ENCODE peak calls at places on chromosomes 11 and 22, in ten cellular contexts. One of them, this sample, is unnamed.

GRCh38 chr11:128622137-128622523 is 34.8 kb upstream of the ETS1 start:
- DNase-seq in uterus: peak
- DNase-seq in NCI-H460: no peak
- DNase-seq in neural crest cell: no peak
- DNase-seq in activated CD8-positive, alpha-beta memory T cell treated with anti-CD3 and anti-CD28 coated beads for 24 hours: no peak
- DNase-seq in substantia nigra: no peak
- DNase-seq in neuronal stem cell: no peak
- DNase-seq in cardiac fibroblast: no peak
- DNase-seq in HEK293T: no peak
- DNase-seq in HuH-7: no peak
- DNase-seq in this sample: no peak

GRCh38 chr22:30605449-30606110 is 1.4 kb upstream of the TCN2 start:
- DNase-seq in uterus: peak
- DNase-seq in NCI-H460: peak
- DNase-seq in neural crest cell: peak
- DNase-seq in activated CD8-positive, alpha-beta memory T cell treated with anti-CD3 and anti-CD28 coated beads for 24 hours: peak
- DNase-seq in substantia nigra: peak
- DNase-seq in neuronal stem cell: no peak
- DNase-seq in cardiac fibroblast: peak
- DNase-seq in HEK293T: peak
- DNase-seq in HuH-7: peak
- DNase-seq in this sample: peak

GRCh38 chr11:11992257-11992690 is 16.2 kb downstream of the DKK3 start:
- DNase-seq in uterus: no peak
- DNase-seq in NCI-H460: no peak
- DNase-seq in neural crest cell: no peak
- DNase-seq in activated CD8-positive, alpha-beta memory T cell treated with anti-CD3 and anti-CD28 coated beads for 24 hours: peak
- DNase-seq in substantia nigra: no peak
- DNase-seq in neuronal stem cell: no peak
- DNase-seq in cardiac fibroblast: peak
- DNase-seq in HEK293T: no peak
- DNase-seq in HuH-7: peak
- DNase-seq in this sample: no peak

GRCh38 chr11:11841605-11842425 is at the start of gene USP47:
- DNase-seq in uterus: peak
- DNase-seq in NCI-H460: peak
- DNase-seq in neural crest cell: peak
- DNase-seq in activated CD8-positive, alpha-beta memory T cell treated with anti-CD3 and anti-CD28 coated beads for 24 hours: peak
- DNase-seq in substantia nigra: peak
- DNase-seq in neuronal stem cell: peak
- DNase-seq in cardiac fibroblast: peak
- DNase-seq in HEK293T: peak
- DNase-seq in HuH-7: peak
- DNase-seq in this sample: peak

GRCh38 chr11:20033806-20034205 is 126.5 kb downstream of the DBX1 start:
- DNase-seq in uterus: no peak
- DNase-seq in NCI-H460: no peak
- DNase-seq in neural crest cell: no peak
- DNase-seq in activated CD8-positive, alpha-beta memory T cell treated with anti-CD3 and anti-CD28 coated beads for 24 hours: no peak
- DNase-seq in substantia nigra: no peak
- DNase-seq in neuronal stem cell: no peak
- DNase-seq in cardiac fibroblast: no peak
- DNase-seq in HEK293T: no peak
- DNase-seq in HuH-7: no peak
- DNase-seq in this sample: no peak

GRCh38 chr11:76695767-76696166 is 25.2 kb upstream of the LRRC32 start:
- DNase-seq in uterus: no peak
- DNase-seq in NCI-H460: no peak
- DNase-seq in neural crest cell: no peak
- DNase-seq in activated CD8-positive, alpha-beta memory T cell treated with anti-CD3 and anti-CD28 coated beads for 24 hours: no peak
- DNase-seq in substantia nigra: no peak
- DNase-seq in neuronal stem cell: no peak
- DNase-seq in cardiac fibroblast: no peak
- DNase-seq in HEK293T: no peak
- DNase-seq in HuH-7: no peak
- DNase-seq in this sample: no peak

GRCh38 chr11:46367244-46367915 is 14.1 kb upstream of the MDK start:
- DNase-seq in uterus: peak
- DNase-seq in NCI-H460: no peak
- DNase-seq in neural crest cell: peak
- DNase-seq in activated CD8-positive, alpha-beta memory T cell treated with anti-CD3 and anti-CD28 coated beads for 24 hours: peak
- DNase-seq in substantia nigra: peak
- DNase-seq in neuronal stem cell: no peak
- DNase-seq in cardiac fibroblast: peak
- DNase-seq in HEK293T: peak
- DNase-seq in HuH-7: no peak
- DNase-seq in this sample: peak

GRCh38 chr11:44589301-44589700 is 23.8 kb downstream of the CD82 start:
- DNase-seq in uterus: no peak
- DNase-seq in NCI-H460: no peak
- DNase-seq in neural crest cell: no peak
- DNase-seq in activated CD8-positive, alpha-beta memory T cell treated with anti-CD3 and anti-CD28 coated beads for 24 hours: no peak
- DNase-seq in substantia nigra: no peak
- DNase-seq in neuronal stem cell: no peak
- DNase-seq in cardiac fibroblast: peak
- DNase-seq in HEK293T: no peak
- DNase-seq in HuH-7: no peak
- DNase-seq in this sample: no peak

GRCh38 chr11:79956061-79956460 is 515.2 kb upstream of the TENM4 start:
- DNase-seq in uterus: no peak
- DNase-seq in NCI-H460: no peak
- DNase-seq in neural crest cell: no peak
- DNase-seq in activated CD8-positive, alpha-beta memory T cell treated with anti-CD3 and anti-CD28 coated beads for 24 hours: no peak
- DNase-seq in substantia nigra: no peak
- DNase-seq in neuronal stem cell: no peak
- DNase-seq in cardiac fibroblast: no peak
- DNase-seq in HEK293T: no peak
- DNase-seq in HuH-7: no peak
- DNase-seq in this sample: no peak

GRCh38 chr11:69152748-69153446 is 2.8 kb upstream of the SMIM38 start:
- DNase-seq in uterus: no peak
- DNase-seq in NCI-H460: no peak
- DNase-seq in neural crest cell: no peak
- DNase-seq in activated CD8-positive, alpha-beta memory T cell treated with anti-CD3 and anti-CD28 coated beads for 24 hours: no peak
- DNase-seq in substantia nigra: no peak
- DNase-seq in neuronal stem cell: no peak
- DNase-seq in cardiac fibroblast: no peak
- DNase-seq in HEK293T: no peak
- DNase-seq in HuH-7: no peak
- DNase-seq in this sample: no peak

GRCh38 chr22:37248251-37248650 is 4.2 kb upstream of the RAC2 start:
- DNase-seq in uterus: no peak
- DNase-seq in NCI-H460: no peak
- DNase-seq in neural crest cell: no peak
- DNase-seq in activated CD8-positive, alpha-beta memory T cell treated with anti-CD3 and anti-CD28 coated beads for 24 hours: peak
- DNase-seq in substantia nigra: no peak
- DNase-seq in neuronal stem cell: no peak
- DNase-seq in cardiac fibroblast: no peak
- DNase-seq in HEK293T: no peak
- DNase-seq in HuH-7: no peak
- DNase-seq in this sample: no peak

GRCh38 chr11:2612884-2613571 is 86.8 kb downstream of the KCNQ1OT1 start:
- DNase-seq in uterus: no peak
- DNase-seq in NCI-H460: no peak
- DNase-seq in neural crest cell: no peak
- DNase-seq in activated CD8-positive, alpha-beta memory T cell treated with anti-CD3 and anti-CD28 coated beads for 24 hours: no peak
- DNase-seq in substantia nigra: no peak
- DNase-seq in neuronal stem cell: no peak
- DNase-seq in cardiac fibroblast: no peak
- DNase-seq in HEK293T: no peak
- DNase-seq in HuH-7: no peak
- DNase-seq in this sample: no peak

GRCh38 chr11:78742430-78742829 is 167.8 kb upstream of the NARS2 start:
- DNase-seq in uterus: no peak
- DNase-seq in NCI-H460: no peak
- DNase-seq in neural crest cell: no peak
- DNase-seq in activated CD8-positive, alpha-beta memory T cell treated with anti-CD3 and anti-CD28 coated beads for 24 hours: no peak
- DNase-seq in substantia nigra: no peak
- DNase-seq in neuronal stem cell: no peak
- DNase-seq in cardiac fibroblast: no peak
- DNase-seq in HEK293T: no peak
- DNase-seq in HuH-7: no peak
- DNase-seq in this sample: no peak